ENCODE peak calls at places on chromosomes 1 and 21, in eight cellular contexts. Q is psoas muscle, W is endothelial cell, N is AG04450, T is A549, L is Calu3, J is tibial nerve, X is epithelial cell of esophagus. P is an unnamed sample.
A peak's percentile ranks its signal among the peaks of the same experiment; 100 is the strongest.

GRCh38 chr1:110879758-110880606 is 7.0 kb downstream of the CD53 start:
- DNase-seq in Q (no peak), W (no peak), N (no peak), T (no peak), L (no peak), J (no peak), X (peak; percentile 40), P (no peak)

GRCh38 chr1:226526801-226527595 is 21.6 kb upstream of the STUM start:
- DNase-seq in Q (peak; percentile 42), W (peak; percentile 48), N (no peak), T (no peak), L (no peak), J (no peak), X (peak; percentile 29), P (no peak)

GRCh38 chr1:164651378-164651951 is 92.5 kb downstream of the PBX1 start:
- DNase-seq in Q (no peak), W (no peak), N (no peak), T (peak; percentile 25), L (peak; percentile 60), J (no peak), X (no peak), P (no peak)

GRCh38 chr1:41846595-41846994 is 72.1 kb downstream of the HIVEP3 start:
- DNase-seq in Q (no peak), W (no peak), N (no peak), T (no peak), L (no peak), J (no peak), X (peak; percentile 49), P (no peak)

GRCh38 chr1:151729157-151729965 is 8.0 kb downstream of the RIIAD1 start:
- DNase-seq in Q (no peak), W (no peak), N (no peak), T (no peak), L (peak; percentile 25), J (no peak), X (no peak), P (no peak)

GRCh38 chr1:42154685-42155084 is 1.5 kb downstream of the GUCA2B start:
- DNase-seq in Q (no peak), W (no peak), N (no peak), T (no peak), L (no peak), J (no peak), X (no peak), P (no peak)

GRCh38 chr1:29852248-29852647 is 615.9 kb downstream of the PTPRU start:
- DNase-seq in Q (no peak), W (no peak), N (no peak), T (no peak), L (no peak), J (no peak), X (no peak), P (no peak)

GRCh38 chr1:234659538-234659937 is 49.6 kb upstream of the IRF2BP2 start:
- DNase-seq in Q (peak; percentile 32), W (no peak), N (peak; percentile 32), T (peak; percentile 69), L (peak; percentile 71), J (no peak), X (peak; percentile 90), P (no peak)

GRCh38 chr1:68213843-68214242 is 18.5 kb downstream of the WLS start:
- DNase-seq in Q (peak; percentile 74), W (no peak), N (no peak), T (no peak), L (no peak), J (peak; percentile 83), X (peak; percentile 72), P (peak; percentile 27)

GRCh38 chr21:26715878-26716506 is 129.2 kb downstream of the ADAMTS1 start:
- DNase-seq in Q (no peak), W (peak; percentile 74), N (peak; percentile 16), T (peak; percentile 10), L (peak; percentile 46), J (peak; percentile 52), X (peak; percentile 65), P (no peak)

GRCh38 chr1:167517535-167518330 is 596 bp downstream of the CD247 start:
- DNase-seq in Q (peak; percentile 35), W (no peak), N (no peak), T (no peak), L (no peak), J (no peak), X (peak; percentile 15), P (no peak)

GRCh38 chr1:183416850-183417690 is 1.1 kb downstream of the NMNAT2 start:
- DNase-seq in Q (peak; percentile 60), W (peak; percentile 90), N (peak; percentile 2), T (peak; percentile 31), L (peak; percentile 85), J (peak; percentile 43), X (peak; percentile 69), P (peak; percentile 25)

GRCh38 chr1:247296599-247297180 is 35.0 kb downstream of the ZNF496 start:
- DNase-seq in Q (no peak), W (no peak), N (no peak), T (no peak), L (no peak), J (no peak), X (no peak), P (no peak)

GRCh38 chr1:151311589-151312331 is 15.5 kb downstream of the PI4KB start:
- DNase-seq in Q (peak; percentile 84), W (no peak), N (peak; percentile 97), T (peak; percentile 99), L (peak; percentile 93), J (peak; percentile 85), X (peak; percentile 100), P (peak; percentile 80)

GRCh38 chr1:1000357-1001056 is 610 bp upstream of the HES4 start:
- DNase-seq in Q (peak; percentile 74), W (peak; percentile 85), N (peak; percentile 56), T (no peak), L (peak; percentile 88), J (peak; percentile 57), X (peak; percentile 83), P (peak; percentile 66)

GRCh38 chr1:1001057-1001630 is 1.2 kb upstream of the HES4 start:
- DNase-seq in Q (peak; percentile 20), W (no peak), N (no peak), T (no peak), L (no peak), J (no peak), X (no peak), P (no peak)

GRCh38 chr1:999797-1000356 is at the start of gene HES4:
- DNase-seq in Q (peak; percentile 90), W (peak; percentile 94), N (peak; percentile 75), T (no peak), L (peak; percentile 91), J (peak; percentile 72), X (peak; percentile 93), P (peak; percentile 63)

GRCh38 chr1:1003618-1004419 is 3.9 kb upstream of the HES4 start:
- DNase-seq in Q (no peak), W (no peak), N (no peak), T (no peak), L (no peak), J (no peak), X (no peak), P (no peak)

DNA sequence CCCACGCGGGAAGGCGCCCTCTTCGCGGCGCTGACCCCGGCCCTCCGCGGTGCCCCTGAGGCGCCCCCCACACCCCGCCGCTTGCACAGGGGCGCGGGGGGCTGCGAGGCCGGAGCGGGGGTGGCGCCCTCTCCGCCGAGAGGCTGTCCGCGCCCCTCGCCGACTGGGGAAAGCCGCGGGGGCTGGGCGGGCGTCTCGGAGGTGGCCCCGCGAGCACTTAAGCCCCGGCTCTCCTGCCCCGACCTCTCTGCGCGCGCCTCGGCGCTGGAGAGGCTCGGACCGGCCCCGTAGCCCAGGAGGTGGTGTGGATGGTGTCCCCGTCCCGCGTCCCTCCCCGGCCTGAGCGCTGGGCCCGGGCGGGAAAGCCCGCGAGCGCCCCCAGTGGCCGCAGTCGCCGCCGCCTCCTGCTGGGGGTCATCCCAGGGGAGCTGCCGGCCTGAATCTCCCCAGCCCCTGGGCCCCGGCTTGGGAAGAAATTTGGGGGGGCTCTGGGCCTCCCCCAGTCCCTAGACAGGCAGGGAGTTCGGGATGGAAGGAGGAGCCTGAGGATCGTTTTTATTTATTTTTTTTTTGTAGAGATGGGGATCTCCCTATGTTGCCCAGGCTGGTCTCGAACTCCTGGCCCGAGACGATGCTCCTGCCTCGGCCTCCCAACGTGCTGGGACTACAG is 1.9 kb upstream of the HES4 start:
- DNase-seq in Q (peak; percentile 80), W (peak; percentile 92), N (no peak), T (peak; percentile 85), L (peak; percentile 90), J (peak; percentile 66), X (peak; percentile 69), P (peak; percentile 55)
- TF ChIP-seq CTCF in Q (peak; percentile 95), W (peak; percentile 90), N (peak; percentile 67), T (peak; percentile 68), L (peak; percentile 87), J (peak; percentile 94), X (peak; percentile 47), P (no peak)

DNA sequence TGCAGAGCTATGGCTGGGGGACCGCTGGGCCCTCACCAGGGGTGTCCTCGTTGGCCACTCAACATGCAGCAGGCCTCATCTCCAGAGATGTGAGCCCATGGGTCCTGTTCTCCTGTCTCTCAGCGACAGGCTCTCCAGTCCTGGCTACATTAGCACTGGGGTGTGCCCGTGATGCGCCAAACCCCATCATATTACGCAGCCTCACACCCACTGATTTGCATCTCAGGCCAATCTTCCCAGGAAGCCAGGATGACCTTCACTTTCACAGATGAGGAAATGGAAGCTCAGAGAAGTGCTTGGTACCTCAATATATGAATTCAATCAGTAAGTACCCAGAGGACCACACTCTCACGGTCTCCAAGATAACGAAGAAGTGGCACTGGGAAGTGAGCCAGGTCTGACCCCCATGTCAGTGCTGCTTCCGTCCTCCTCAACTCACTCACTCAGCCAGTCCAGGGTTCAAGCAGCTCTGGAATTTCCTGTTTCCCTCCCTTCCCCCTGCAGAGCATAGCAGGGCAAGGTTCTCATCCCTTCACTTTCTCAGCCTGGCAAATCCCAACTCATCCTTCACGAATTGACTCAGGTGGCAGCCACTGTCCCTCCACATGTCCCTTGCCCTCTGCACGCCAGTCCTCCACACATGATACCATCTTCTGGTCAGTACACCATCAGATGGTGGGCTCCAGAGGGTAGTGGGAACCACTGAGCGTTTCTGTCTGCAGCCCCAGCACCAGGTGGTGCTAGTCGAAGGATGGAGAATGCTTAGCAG is 28.9 kb upstream of the EVA1B start:
- DNase-seq in Q (no peak), W (no peak), N (no peak), T (no peak), L (peak; percentile 58), J (no peak), X (no peak), P (no peak)
- TF ChIP-seq CTCF in Q (no peak), W (no peak), N (no peak), T (no peak), L (no peak), J (no peak), X (no peak), P (no peak)

GRCh38 chr1:18902523-18903312 is at the start of gene ALDH4A1:
- DNase-seq in Q (peak; percentile 99), W (peak; percentile 87), N (peak; percentile 95), T (peak; percentile 99), L (peak; percentile 91), J (peak; percentile 98), X (peak; percentile 99), P (peak; percentile 78)
- TF ChIP-seq CTCF in Q (no peak), W (no peak), N (no peak), T (no peak), L (no peak), J (no peak), X (no peak), P (no peak)

DNA sequence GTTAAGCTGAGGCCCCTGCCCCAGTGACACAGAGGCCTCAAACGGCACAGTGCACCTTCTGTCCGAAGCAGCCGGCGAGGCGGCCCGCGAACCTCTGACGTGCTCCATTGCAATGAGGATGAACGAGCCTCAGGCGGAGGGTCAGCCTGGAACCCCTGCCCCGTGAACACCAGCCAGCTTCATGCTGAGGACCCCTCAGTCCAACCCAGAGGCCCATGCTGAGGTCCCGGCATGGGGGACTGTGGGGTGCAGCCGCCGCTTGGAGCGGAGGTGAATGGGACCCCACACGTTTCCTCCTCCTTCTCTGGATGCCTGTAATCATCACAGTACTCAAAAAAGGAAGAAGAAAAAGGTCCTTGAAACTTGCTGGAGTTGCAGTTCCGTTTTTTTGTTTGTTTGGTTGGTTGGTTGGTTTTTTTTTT is 62.1 kb downstream of the PRKCZ start:
- DNase-seq in Q (peak; percentile 9), W (no peak), N (no peak), T (no peak), L (no peak), J (no peak), X (no peak), P (no peak)
- TF ChIP-seq CTCF in Q (no peak), W (no peak), N (no peak), T (no peak), L (no peak), J (no peak), X (no peak), P (no peak)